ENCODE peak calls at places on chromosomes 5 and 9, in eight cellular contexts. Z is spleen, O is GM20000, K is uterus, F is WERI-Rb-1, Y is lower lobe of right lung, P is AG04449, B is HFFc6. M is an unnamed sample.

GRCh38 chr5:74630387-74631087 is 10.0 kb downstream of the ENC1 start:
- DNase-seq in K (no peak), O (no peak), F (no peak), Y (no peak), B (peak), P (peak), Z (no peak), M (peak)

GRCh38 chr5:9516591-9516990 is 29.3 kb downstream of the SEMA5A start:
- DNase-seq in K (no peak), Z (no peak), F (peak), O (no peak), B (no peak), Y (no peak), P (no peak), M (no peak)

GRCh38 chr5:107090471-107090870 is 580.3 kb downstream of the EFNA5 start:
- DNase-seq in B (no peak), Z (no peak), Y (no peak), P (no peak), O (no peak), F (no peak), K (no peak), M (no peak)

GRCh38 chr5:63963080-63963735 is 963 bp upstream of the HTR1A start:
- DNase-seq in Y (no peak), Z (no peak), K (no peak), O (peak), P (peak), B (peak), F (peak), M (peak)

GRCh38 chr9:5112109-5112592 is 73.3 kb downstream of the INSL6 start:
- DNase-seq in Y (no peak), O (no peak), B (no peak), P (no peak), Z (peak), F (no peak), K (no peak), M (no peak)

GRCh38 chr5:124719346-124719967 is 27.0 kb downstream of the ZNF608 start:
- DNase-seq in Z (no peak), P (no peak), O (no peak), K (no peak), B (no peak), Y (no peak), F (no peak), M (no peak)

GRCh38 chr5:41794478-41794877 is 75.7 kb downstream of the OXCT1 start:
- DNase-seq in P (peak), F (no peak), O (no peak), Y (no peak), K (no peak), B (peak), Z (no peak), M (peak)

GRCh38 chr5:172901012-172901780 is 58.0 kb upstream of the RPL26L1 start:
- DNase-seq in B (peak), Z (no peak), Y (no peak), P (peak), K (peak), O (no peak), F (peak), M (peak)

GRCh38 chr5:60295423-60295822 is 401.9 kb upstream of the PDE4D start:
- DNase-seq in Z (no peak), B (peak), F (peak), K (no peak), O (peak), Y (no peak), P (no peak), M (peak)

GRCh38 chr9:10112070-10112469 is 500.7 kb downstream of the PTPRD start:
- DNase-seq in Y (no peak), F (no peak), O (no peak), P (no peak), Z (no peak), K (no peak), B (no peak), M (no peak)

GRCh38 chr9:89844535-89844934 is 239.7 kb downstream of the GADD45G start:
- DNase-seq in F (no peak), P (no peak), O (no peak), K (no peak), Z (peak), Y (peak), B (no peak), M (no peak)

GRCh38 chr9:129981180-129981907 is 61.6 kb downstream of the FNBP1 start:
- DNase-seq in F (no peak), O (no peak), Z (no peak), P (no peak), B (no peak), K (no peak), Y (peak), M (peak)

GRCh38 chr9:84697494-84698114 is 28.1 kb downstream of the NTRK2 start:
- DNase-seq in Y (peak), O (peak), B (peak), F (peak), P (no peak), K (peak), Z (peak), M (peak)

GRCh38 chr5:149664666-149665415 is 65.3 kb upstream of the PPARGC1B start:
- DNase-seq in P (no peak), O (no peak), Z (no peak), K (no peak), F (no peak), B (no peak), Y (no peak), M (no peak)

GRCh38 chr9:127132921-127133647 is 10.6 kb upstream of the ANGPTL2 start:
- DNase-seq in O (no peak), Y (peak), P (no peak), F (no peak), Z (no peak), K (peak), B (peak), M (no peak)

GRCh38 chr5:132949151-132949550 is 14.3 kb downstream of the AFF4 start:
- DNase-seq in B (no peak), Z (no peak), F (no peak), O (no peak), P (no peak), K (no peak), Y (no peak), M (no peak)

GRCh38 chr9:113943112-113944009 is 67.3 kb downstream of the ZNF618 start:
- DNase-seq in F (no peak), B (no peak), K (no peak), O (no peak), Y (no peak), Z (no peak), P (no peak), M (peak)

GRCh38 chr9:131260751-131261452 is 15.4 kb downstream of the FAM78A start:
- DNase-seq in Z (no peak), Y (no peak), O (no peak), B (no peak), P (no peak), K (no peak), F (no peak), M (no peak)

GRCh38 chr9:90064248-90064647 is 459.4 kb downstream of the GADD45G start:
- DNase-seq in B (no peak), Z (no peak), K (no peak), O (no peak), F (no peak), Y (no peak), P (no peak), M (no peak)

GRCh38 chr9:89994988-89995613 is 390.3 kb downstream of the GADD45G start:
- DNase-seq in K (no peak), Y (no peak), O (no peak), Z (no peak), B (no peak), F (no peak), P (no peak), M (no peak)

GRCh38 chr5:128241071-128241695 is 157.6 kb downstream of the SLC12A2 start:
- DNase-seq in B (no peak), Y (no peak), K (no peak), F (no peak), O (no peak), P (no peak), Z (no peak), M (peak)

GRCh38 chr5:171425596-171426244 is 6.3 kb downstream of the FGF18 start:
- DNase-seq in Z (peak), F (no peak), Y (no peak), O (no peak), B (no peak), K (no peak), P (no peak), M (no peak)

GRCh38 chr9:73655363-73655762 is 503.7 kb downstream of the ANXA1 start:
- DNase-seq in P (no peak), K (no peak), Y (no peak), F (no peak), O (no peak), B (no peak), Z (no peak), M (no peak)

GRCh38 chr9:4380406-4380805 is 80.5 kb upstream of the GLIS3 start:
- DNase-seq in O (no peak), Y (no peak), K (no peak), Z (no peak), F (no peak), P (no peak), B (no peak), M (no peak)

GRCh38 chr5:129359450-129359849 is 100.6 kb upstream of the ADAMTS19 start:
- DNase-seq in F (no peak), B (no peak), Z (no peak), Y (no peak), K (no peak), P (no peak), O (no peak), M (no peak)

GRCh38 chr5:140806834-140807775 is at the start of gene PCDHA4:
- DNase-seq in B (no peak), P (no peak), K (peak), Z (no peak), O (no peak), F (peak), Y (no peak), M (peak)

GRCh38 chr9:93822229-93822628 is 132.9 kb downstream of the BARX1 start:
- DNase-seq in O (no peak), P (no peak), F (no peak), B (no peak), Z (no peak), Y (no peak), K (no peak), M (no peak)

GRCh38 chr9:93818795-93819472 is 136.2 kb downstream of the BARX1 start:
- DNase-seq in Y (no peak), O (no peak), Z (no peak), F (peak), K (no peak), B (no peak), P (no peak), M (no peak)

GRCh38 chr9:93821307-93821703 is 133.8 kb downstream of the BARX1 start:
- DNase-seq in K (no peak), Y (no peak), P (no peak), Z (no peak), F (no peak), O (no peak), B (no peak), M (no peak)

GRCh38 chr9:93819905-93820304 is 135.2 kb downstream of the BARX1 start:
- DNase-seq in B (no peak), Y (no peak), O (no peak), F (peak), K (no peak), P (no peak), Z (no peak), M (no peak)

DNA sequence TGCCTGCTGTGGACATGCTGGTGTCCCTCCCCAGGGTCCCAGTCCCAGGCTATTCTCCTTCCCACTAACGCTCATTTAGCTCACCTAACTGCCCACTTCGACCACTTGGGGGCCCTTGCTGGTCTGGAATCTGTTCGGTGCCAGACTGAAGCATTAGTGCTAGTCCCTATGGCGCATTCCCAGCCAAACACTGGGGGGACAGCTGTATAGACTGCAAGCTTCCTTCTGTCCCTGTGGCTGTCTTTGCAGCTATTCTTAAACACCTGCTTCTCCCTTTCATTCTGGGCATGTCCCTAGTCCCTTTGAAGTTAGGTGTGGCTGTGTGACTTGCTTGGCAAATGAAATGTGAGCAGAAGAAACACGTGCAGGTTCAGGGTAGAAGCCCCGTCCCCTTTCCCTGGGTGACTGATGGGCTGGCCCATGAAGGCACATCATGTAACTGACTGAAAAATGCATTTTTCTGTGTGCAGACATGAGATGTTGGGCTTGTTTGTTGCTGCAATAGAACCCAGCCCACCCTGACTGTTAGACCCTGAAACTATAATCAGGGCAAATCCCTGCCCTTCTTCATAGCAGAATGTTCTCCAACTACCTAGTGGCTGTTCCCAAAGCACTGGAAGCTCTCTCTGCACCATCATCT is 134.4 kb downstream of the BARX1 start:
- DNase-seq in O (peak), P (no peak), B (no peak), Y (no peak), K (no peak), Z (no peak), F (peak), M (no peak)
- TF ChIP-seq CTCF in O (no peak), P (no peak), B (no peak), Y (no peak), K (no peak), Z (no peak), F (peak), M (no peak)

GRCh38 chr5:138657360-138657759 is 82.2 kb upstream of the HSPA9 start:
- DNase-seq in O (no peak), Y (no peak), Z (no peak), K (no peak), P (no peak), B (no peak), F (no peak), M (no peak)

GRCh38 chr5:138653502-138653901 is 78.3 kb upstream of the HSPA9 start:
- DNase-seq in F (peak), K (no peak), O (no peak), Z (no peak), B (peak), Y (no peak), P (no peak), M (peak)

GRCh38 chr5:138656916-138657315 is 81.7 kb upstream of the HSPA9 start:
- DNase-seq in O (no peak), K (no peak), F (no peak), P (no peak), Y (no peak), Z (no peak), B (no peak), M (no peak)

GRCh38 chr5:138654281-138654867 is 79.2 kb upstream of the HSPA9 start:
- DNase-seq in Y (no peak), B (peak), K (no peak), P (no peak), Z (no peak), O (peak), F (no peak), M (no peak)

GRCh38 chr5:138655530-138656245 is 80.5 kb upstream of the HSPA9 start:
- DNase-seq in O (no peak), P (no peak), F (no peak), Y (no peak), K (peak), B (no peak), Z (no peak), M (peak)
- TF ChIP-seq CTCF in O (no peak), P (no peak), F (no peak), Y (no peak), K (no peak), B (no peak), Z (no peak), M (no peak)

GRCh38 chr5:180133060-180133459 is 61.5 kb upstream of the RNF130 start:
- DNase-seq in F (no peak), P (no peak), K (no peak), Y (no peak), Z (peak), O (no peak), B (no peak), M (no peak)

GRCh38 chr5:180135128-180135955 is 63.8 kb upstream of the RNF130 start:
- DNase-seq in Z (peak), K (peak), O (no peak), P (peak), B (no peak), F (no peak), Y (peak), M (peak)

GRCh38 chr5:180133551-180133950 is 62.0 kb upstream of the RNF130 start:
- DNase-seq in P (no peak), O (no peak), Y (no peak), Z (no peak), F (no peak), B (no peak), K (no peak), M (no peak)

GRCh38 chr5:180135967-180136641 is 64.5 kb upstream of the RNF130 start:
- DNase-seq in P (no peak), K (peak), Z (peak), O (no peak), F (no peak), Y (peak), B (no peak), M (no peak)

DNA sequence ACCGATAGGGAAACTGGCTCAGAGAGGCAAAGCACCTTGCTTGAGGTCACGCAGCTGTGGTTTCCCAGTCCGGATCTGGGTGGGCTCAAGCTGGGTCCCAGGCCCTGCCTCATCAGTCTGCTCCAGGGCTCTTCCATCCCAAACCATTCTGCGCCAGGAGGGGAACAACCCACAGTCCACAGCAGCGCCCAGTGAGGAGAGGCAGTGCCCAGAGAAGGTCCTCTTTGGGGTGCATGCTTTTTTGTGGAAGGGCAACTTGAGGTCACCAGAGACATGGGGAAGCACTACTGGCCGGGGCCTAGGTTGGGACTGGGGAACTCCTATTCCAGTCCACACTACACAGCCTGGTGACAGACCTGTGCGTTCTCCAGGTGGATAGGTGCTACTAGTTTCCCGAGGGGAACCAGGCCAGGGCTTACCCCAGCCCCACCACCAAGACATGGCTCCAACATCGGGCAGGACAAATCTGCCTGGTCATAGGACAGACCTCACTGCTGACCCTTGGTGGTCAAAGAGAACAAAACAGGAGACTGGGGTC is 62.5 kb upstream of the RNF130 start:
- DNase-seq in Z (peak), F (no peak), B (no peak), Y (peak), P (no peak), O (no peak), K (peak), M (no peak)
- TF ChIP-seq CTCF in Z (no peak), F (no peak), B (no peak), Y (no peak), P (no peak), O (no peak), K (no peak), M (no peak)

DNA sequence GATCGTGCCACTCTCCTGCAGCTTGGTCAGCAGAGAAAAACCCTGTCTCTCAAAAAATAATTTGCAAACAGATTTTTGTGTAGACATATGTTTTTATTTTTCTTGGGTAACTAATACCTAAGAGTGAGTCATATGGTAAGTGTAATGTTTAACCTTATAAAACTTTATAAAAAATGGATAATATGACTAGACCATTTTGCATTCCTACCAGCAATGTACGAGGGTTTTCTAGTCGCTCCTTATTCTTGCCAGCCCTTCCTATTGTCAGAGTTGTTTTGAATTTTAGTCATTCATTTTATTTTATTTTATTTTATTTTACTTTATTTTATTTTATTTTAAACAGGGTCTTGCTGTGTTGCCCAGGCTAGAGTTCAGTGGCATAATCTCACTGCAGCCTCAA is 37.8 kb downstream of the RABGAP1 start:
- DNase-seq in B (no peak), F (no peak), Y (no peak), P (no peak), Z (no peak), O (no peak), K (no peak), M (no peak)
- TF ChIP-seq CTCF in B (no peak), F (no peak), Y (no peak), P (no peak), Z (no peak), O (no peak), K (no peak), M (no peak)

DNA sequence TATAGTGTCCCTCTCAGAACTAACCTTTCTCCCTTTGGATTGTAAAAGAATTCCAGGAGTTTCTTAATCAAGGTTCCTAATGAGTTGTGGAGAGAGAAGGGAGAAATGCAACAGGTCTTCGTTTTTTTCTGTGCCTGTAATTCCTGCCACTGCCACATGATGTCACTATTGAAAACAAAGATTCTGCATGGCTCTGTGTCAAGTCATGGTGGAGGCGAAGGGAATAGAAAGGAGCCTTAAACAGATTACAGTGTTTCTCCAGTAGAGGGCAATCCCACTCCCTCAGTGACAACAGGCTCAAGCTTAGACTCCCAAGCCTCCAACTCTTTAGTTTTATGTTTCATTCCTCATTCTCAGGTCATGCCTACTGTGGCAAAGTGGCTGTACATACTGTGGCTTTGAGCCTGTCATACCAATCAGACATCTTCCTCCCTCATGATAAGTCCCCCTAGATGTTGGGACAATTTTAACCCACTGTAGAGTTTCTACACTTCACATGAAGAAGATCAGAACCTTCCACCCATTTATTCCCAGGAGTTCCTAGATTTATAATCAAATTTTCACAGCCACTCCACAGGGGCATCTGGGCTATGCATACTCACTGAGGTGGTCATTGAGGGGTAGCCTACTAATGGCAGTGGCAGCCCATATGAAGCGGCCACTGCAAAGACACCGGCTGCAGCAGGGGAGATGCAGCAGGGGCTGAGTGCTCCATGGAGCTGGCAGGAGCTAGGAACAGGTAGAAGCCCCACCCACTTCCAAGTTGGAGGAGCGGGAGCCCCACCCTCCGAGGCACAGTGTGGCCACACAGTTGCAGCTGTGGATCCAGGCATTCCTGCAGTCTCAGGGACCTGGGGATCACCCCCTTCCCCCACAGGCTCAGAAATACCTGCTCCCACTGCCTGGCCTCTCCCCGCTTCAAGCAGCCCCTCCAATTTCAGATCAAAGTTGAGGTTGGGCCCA is 97.4 kb upstream of the TRIM32 start:
- DNase-seq in P (no peak), B (peak), F (peak), O (peak), K (no peak), Y (no peak), Z (no peak), M (peak)
- TF ChIP-seq CTCF in P (peak), B (peak), F (peak), O (peak), K (peak), Y (peak), Z (peak), M (peak)

M was measured in fibroblast of the aortic adventitia.